ENCODE peak calls at places on chromosomes 1 and 21, in four cellular contexts. One of them, this sample, is unnamed.

GRCh38 chr1:232306269-232306911 is 323.5 kb downstream of the SIPA1L2 start:
- ATAC-seq in psoas muscle: peak; percentile 74
- ATAC-seq in body of pancreas: no peak
- ATAC-seq in K562: no peak
- ATAC-seq in this sample: peak; percentile 71

GRCh38 chr1:71850936-71851335 is 431.4 kb downstream of the NEGR1 start:
- ATAC-seq in K562: no peak
- ATAC-seq in psoas muscle: no peak
- ATAC-seq in body of pancreas: peak; percentile 42
- ATAC-seq in this sample: peak; percentile 91

GRCh38 chr1:183323849-183324683 is 94.1 kb downstream of the NMNAT2 start:
- ATAC-seq in K562: no peak
- ATAC-seq in psoas muscle: no peak
- ATAC-seq in body of pancreas: no peak
- ATAC-seq in this sample: no peak

GRCh38 chr1:117694543-117694942 is 88.7 kb downstream of the TENT5C start:
- ATAC-seq in K562: no peak
- ATAC-seq in psoas muscle: no peak
- ATAC-seq in body of pancreas: no peak
- ATAC-seq in this sample: no peak

GRCh38 chr1:99986656-99987225 is 16.9 kb downstream of the SLC35A3 start:
- ATAC-seq in psoas muscle: no peak
- ATAC-seq in body of pancreas: peak; percentile 67
- ATAC-seq in K562: peak; percentile 32
- ATAC-seq in this sample: no peak

GRCh38 chr1:95534985-95535384 is 301.0 kb downstream of the RWDD3 start:
- ATAC-seq in psoas muscle: no peak
- ATAC-seq in K562: no peak
- ATAC-seq in body of pancreas: peak; percentile 98
- ATAC-seq in this sample: peak; percentile 34

GRCh38 chr1:183827801-183828200 is 22.9 kb downstream of the RGL1 start:
- ATAC-seq in body of pancreas: peak; percentile 81
- ATAC-seq in K562: no peak
- ATAC-seq in psoas muscle: no peak
- ATAC-seq in this sample: peak; percentile 32

GRCh38 chr1:58584082-58584895 is 7.2 kb upstream of the TACSTD2 start:
- ATAC-seq in psoas muscle: peak; percentile 87
- ATAC-seq in body of pancreas: peak; percentile 88
- ATAC-seq in K562: peak; percentile 72
- ATAC-seq in this sample: peak; percentile 96

GRCh38 chr1:107991371-107992066 is 26.5 kb upstream of the VAV3 start:
- ATAC-seq in body of pancreas: no peak
- ATAC-seq in psoas muscle: peak; percentile 63
- ATAC-seq in K562: no peak
- ATAC-seq in this sample: no peak

GRCh38 chr1:17866451-17867029 is 111.4 kb downstream of the ACTL8 start:
- ATAC-seq in body of pancreas: no peak
- ATAC-seq in psoas muscle: no peak
- ATAC-seq in K562: no peak
- ATAC-seq in this sample: no peak

GRCh38 chr1:151286619-151287340 is 4.7 kb downstream of the ZNF687 start:
- ATAC-seq in body of pancreas: no peak
- ATAC-seq in psoas muscle: no peak
- ATAC-seq in K562: no peak
- ATAC-seq in this sample: no peak

GRCh38 chr1:54971317-54971791 is 9.1 kb upstream of the TMEM61 start:
- ATAC-seq in K562: no peak
- ATAC-seq in body of pancreas: peak; percentile 48
- ATAC-seq in psoas muscle: peak; percentile 67
- ATAC-seq in this sample: no peak

GRCh38 chr1:212124891-212125582 is 89.5 kb downstream of the DTL start:
- ATAC-seq in psoas muscle: no peak
- ATAC-seq in body of pancreas: no peak
- ATAC-seq in K562: peak; percentile 45
- ATAC-seq in this sample: peak; percentile 39

GRCh38 chr1:51247022-51247421 is 10.9 kb downstream of the RNF11 start:
- ATAC-seq in psoas muscle: no peak
- ATAC-seq in K562: peak; percentile 53
- ATAC-seq in body of pancreas: no peak
- ATAC-seq in this sample: no peak

GRCh38 chr1:84294751-84295150 is 6.8 kb upstream of the SAMD13 start:
- ATAC-seq in psoas muscle: no peak
- ATAC-seq in body of pancreas: no peak
- ATAC-seq in K562: no peak
- ATAC-seq in this sample: no peak

GRCh38 chr1:207863893-207864535 is 46.9 kb downstream of the CD34 start:
- ATAC-seq in body of pancreas: no peak
- ATAC-seq in K562: peak; percentile 19
- ATAC-seq in psoas muscle: no peak
- ATAC-seq in this sample: no peak

GRCh38 chr1:2274231-2274967 is 46.3 kb downstream of the SKI start:
- ATAC-seq in K562: no peak
- ATAC-seq in psoas muscle: no peak
- ATAC-seq in body of pancreas: no peak
- ATAC-seq in this sample: no peak

GRCh38 chr1:161218301-161219077 is 3.4 kb downstream of the FCER1G start:
- ATAC-seq in psoas muscle: no peak
- ATAC-seq in K562: no peak
- ATAC-seq in body of pancreas: no peak
- ATAC-seq in this sample: no peak

GRCh38 chr21:35284199-35284598 is 235.1 kb upstream of the RUNX1 start:
- ATAC-seq in body of pancreas: no peak
- ATAC-seq in psoas muscle: peak; percentile 46
- ATAC-seq in K562: no peak
- ATAC-seq in this sample: no peak

GRCh38 chr1:100089082-100089481 is 43.6 kb downstream of the SASS6 start:
- ATAC-seq in K562: no peak
- ATAC-seq in psoas muscle: no peak
- ATAC-seq in body of pancreas: no peak
- ATAC-seq in this sample: no peak

GRCh38 chr1:238491265-238491664 is 600.5 kb upstream of the ZP4 start:
- ATAC-seq in K562: no peak
- ATAC-seq in psoas muscle: no peak
- ATAC-seq in body of pancreas: no peak
- ATAC-seq in this sample: no peak

GRCh38 chr1:32742132-32742947 is 39.8 kb upstream of the SYNC start:
- ATAC-seq in psoas muscle: peak; percentile 12
- ATAC-seq in body of pancreas: peak; percentile 62
- ATAC-seq in K562: peak; percentile 29
- ATAC-seq in this sample: no peak

GRCh38 chr1:61213612-61214011 is 131.3 kb downstream of the NFIA start:
- ATAC-seq in K562: no peak
- ATAC-seq in psoas muscle: no peak
- ATAC-seq in body of pancreas: no peak
- ATAC-seq in this sample: no peak

GRCh38 chr1:10975567-10976326 is 36.7 kb upstream of the TARDBP start:
- ATAC-seq in body of pancreas: peak; percentile 43
- ATAC-seq in K562: no peak
- ATAC-seq in psoas muscle: peak; percentile 59
- ATAC-seq in this sample: peak; percentile 48

GRCh38 chr1:10979483-10979920 is 33.0 kb upstream of the TARDBP start:
- ATAC-seq in psoas muscle: peak; percentile 40
- ATAC-seq in body of pancreas: peak; percentile 33
- ATAC-seq in K562: no peak
- ATAC-seq in this sample: peak; percentile 53

GRCh38 chr1:10978719-10979118 is 33.7 kb upstream of the TARDBP start:
- ATAC-seq in body of pancreas: no peak
- ATAC-seq in psoas muscle: no peak
- ATAC-seq in K562: no peak
- ATAC-seq in this sample: no peak

GRCh38 chr1:10980841-10981727 is 31.4 kb upstream of the TARDBP start:
- ATAC-seq in body of pancreas: no peak
- ATAC-seq in K562: no peak
- ATAC-seq in psoas muscle: no peak
- ATAC-seq in this sample: peak; percentile 20

DNA sequence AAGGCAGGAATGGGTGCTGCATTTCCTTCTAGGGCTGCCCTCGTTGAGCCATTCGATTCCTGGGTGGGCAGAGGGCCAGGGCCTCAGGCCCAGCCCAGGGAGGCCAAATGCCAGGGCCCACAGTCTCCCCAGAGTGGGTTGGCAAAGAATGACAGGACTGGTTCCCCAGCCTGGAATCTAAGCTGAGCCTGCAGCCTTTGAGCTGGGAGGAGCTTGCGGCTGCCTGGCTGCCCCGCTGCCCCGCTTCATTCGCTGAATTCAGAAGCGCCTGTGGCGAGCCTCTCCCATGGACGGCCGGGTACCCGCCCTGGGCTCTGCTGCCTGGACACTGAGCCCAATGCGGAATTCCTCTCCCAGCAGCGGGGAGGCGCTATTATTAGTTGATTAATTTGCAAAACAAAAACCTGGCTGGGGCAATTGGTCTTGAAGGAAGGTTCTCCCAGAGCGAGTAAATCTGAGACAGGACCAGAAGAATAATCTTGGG is 32.3 kb upstream of the TARDBP start:
- ATAC-seq in psoas muscle: peak; percentile 87
- ATAC-seq in body of pancreas: peak; percentile 94
- ATAC-seq in K562: peak; percentile 68
- ATAC-seq in this sample: peak; percentile 90
- TF ChIP-seq CTCF in psoas muscle: peak; percentile 47
- TF ChIP-seq CTCF in body of pancreas: peak; percentile 70
- TF ChIP-seq CTCF in K562: peak; percentile 34
- TF ChIP-seq CTCF in this sample: no peak

DNA sequence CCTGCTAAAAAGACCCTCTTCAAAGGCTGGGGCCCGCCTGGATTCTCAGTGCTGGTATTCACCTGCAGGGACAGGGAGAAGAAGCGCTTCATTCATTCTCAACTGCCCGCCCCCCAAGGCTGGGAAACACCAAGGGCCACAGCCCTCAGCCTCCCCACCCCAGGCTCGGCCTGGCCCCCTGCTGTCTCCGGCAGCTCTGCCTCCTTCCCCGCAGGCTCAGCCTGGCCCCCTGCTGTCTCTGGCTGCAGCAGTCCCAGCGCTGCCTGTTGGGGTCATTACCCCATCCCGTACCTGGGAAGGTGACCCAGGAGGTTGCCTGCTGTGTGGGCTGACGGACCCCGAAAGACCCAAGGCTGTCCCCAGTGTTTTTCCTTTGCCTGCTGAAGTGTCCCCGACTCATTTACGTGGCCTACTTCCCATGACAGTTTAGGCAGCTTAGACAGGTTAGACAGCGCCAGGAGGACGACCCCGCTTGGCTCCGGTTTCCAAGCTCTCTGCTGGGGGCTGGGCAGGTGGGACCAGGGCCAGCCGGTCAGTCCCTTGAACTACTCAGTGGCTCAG is 22.9 kb upstream of the CLSTN1 start:
- ATAC-seq in body of pancreas: no peak
- ATAC-seq in psoas muscle: no peak
- ATAC-seq in K562: peak; percentile 61
- ATAC-seq in this sample: no peak
- H3K4me1 ChIP-seq in body of pancreas: peaks cover 15% of the 10 kb centered on the region
- H3K4me1 ChIP-seq in psoas muscle: no peaks in the 10 kb centered on the region
- H3K4me1 ChIP-seq in K562: peaks cover 61% of the 10 kb centered on the region
- H3K4me1 ChIP-seq in this sample: no peaks in the 10 kb centered on the region

DNA sequence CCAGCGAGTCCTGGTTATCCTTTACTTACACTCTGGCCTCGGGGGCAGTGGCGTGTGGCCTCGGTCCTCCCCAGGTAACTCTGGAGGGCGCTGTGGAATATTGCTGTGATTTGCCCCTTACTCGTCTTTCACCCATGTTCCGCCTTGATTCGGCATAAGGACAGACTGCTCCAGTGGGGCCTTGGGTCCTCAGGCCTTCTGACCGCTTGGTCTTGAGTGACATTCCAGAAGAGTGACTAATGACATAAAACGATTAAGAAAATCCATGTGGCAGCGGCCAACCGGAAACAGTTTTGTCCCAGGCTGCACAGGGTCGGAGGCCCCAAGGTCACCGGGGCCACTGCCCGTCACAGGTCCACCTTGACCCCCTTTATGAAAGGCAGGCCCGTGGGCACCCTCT is 11.0 kb downstream of the ICMT start:
- ATAC-seq in body of pancreas: no peak
- ATAC-seq in psoas muscle: no peak
- ATAC-seq in K562: no peak
- ATAC-seq in this sample: no peak
- TF ChIP-seq CTCF in body of pancreas: no peak
- TF ChIP-seq CTCF in psoas muscle: no peak
- TF ChIP-seq CTCF in K562: no peak
- TF ChIP-seq CTCF in this sample: no peak

DNA sequence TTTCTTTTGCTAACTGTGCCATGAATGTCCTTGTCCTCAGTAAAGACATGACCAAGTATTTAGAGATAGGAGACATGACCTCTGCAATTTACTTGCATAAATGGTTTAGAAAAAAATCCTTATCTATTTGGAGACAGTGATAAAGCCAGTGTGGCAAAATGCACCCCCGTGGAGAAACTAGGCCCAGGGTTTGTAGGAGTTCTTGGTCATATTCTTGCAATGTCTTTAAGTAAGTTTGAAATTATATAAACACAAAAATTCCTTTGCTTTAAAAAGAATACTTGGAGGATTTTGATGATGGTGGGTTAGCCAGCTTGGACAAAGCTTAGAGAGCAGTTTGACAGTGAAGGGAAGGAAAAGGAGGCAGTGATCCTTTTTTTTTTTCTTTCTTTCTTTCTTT is 101.9 kb upstream of the SLC45A1 start:
- ATAC-seq in K562: no peak
- ATAC-seq in body of pancreas: no peak
- ATAC-seq in psoas muscle: no peak
- ATAC-seq in this sample: no peak
- H3K4me1 ChIP-seq in K562: peaks cover 19% of the 10 kb centered on the region
- H3K4me1 ChIP-seq in body of pancreas: peaks cover 17% of the 10 kb centered on the region
- H3K4me1 ChIP-seq in psoas muscle: peaks cover 5% of the 10 kb centered on the region
- H3K4me1 ChIP-seq in this sample: peaks cover 26% of the 10 kb centered on the region

DNA sequence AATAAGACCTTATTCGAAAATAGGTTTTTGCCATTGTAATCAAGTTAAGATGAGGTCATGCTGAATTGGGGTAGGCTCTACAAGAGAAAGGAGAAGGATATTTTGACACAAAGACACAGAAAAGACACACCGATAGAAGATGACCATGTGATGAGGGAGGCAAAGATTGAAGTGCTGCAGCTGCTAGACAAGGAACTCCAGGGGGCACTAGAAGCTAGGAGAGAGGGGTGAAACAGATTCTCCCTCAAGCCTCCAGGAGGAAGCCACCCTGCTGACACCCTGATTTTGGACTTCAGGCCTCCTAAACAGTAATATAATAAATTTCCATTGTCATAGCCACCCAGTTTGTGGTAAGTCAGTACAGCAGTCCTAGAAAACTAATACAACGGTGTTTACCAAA is 506.8 kb upstream of the CAMK1G start:
- ATAC-seq in psoas muscle: no peak
- ATAC-seq in body of pancreas: no peak
- ATAC-seq in K562: no peak
- ATAC-seq in this sample: no peak
- TF ChIP-seq CTCF in psoas muscle: no peak
- TF ChIP-seq CTCF in body of pancreas: peak; percentile 33
- TF ChIP-seq CTCF in K562: no peak
- TF ChIP-seq CTCF in this sample: no peak

DNA sequence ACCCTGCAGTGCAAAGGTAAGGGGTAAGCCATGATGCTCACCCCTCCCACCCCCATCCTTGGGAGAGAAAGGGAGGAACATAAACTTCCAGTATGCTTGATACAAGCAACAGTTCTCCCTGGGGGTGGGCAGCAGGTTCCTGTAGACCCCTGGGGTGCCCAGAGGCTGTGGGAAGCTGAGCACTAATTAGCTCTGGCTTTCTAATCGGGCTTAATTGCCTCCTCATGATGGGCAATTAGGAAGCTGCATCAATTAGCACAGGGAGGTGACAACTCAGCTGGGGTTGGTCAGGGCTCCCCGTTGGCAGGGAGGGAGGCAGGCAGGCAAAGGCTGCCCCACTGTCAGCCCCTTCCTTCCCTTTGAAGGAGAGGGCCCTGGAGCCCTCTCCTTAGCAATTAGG is 15.7 kb upstream of the LMNA start:
- ATAC-seq in psoas muscle: no peak
- ATAC-seq in K562: no peak
- ATAC-seq in body of pancreas: no peak
- ATAC-seq in this sample: no peak
- H3K4me1 ChIP-seq in psoas muscle: peaks cover 30% of the 10 kb centered on the region
- H3K4me1 ChIP-seq in K562: peaks cover 21% of the 10 kb centered on the region
- H3K4me1 ChIP-seq in body of pancreas: peaks cover 32% of the 10 kb centered on the region
- H3K4me1 ChIP-seq in this sample: peaks cover 43% of the 10 kb centered on the region

This sample was measured in gastroesophageal sphincter.